ENCODE peak calls at places on chromosomes 13 and 19, in ten cellular contexts. One of them, this sample, is unnamed.

GRCh38 chr19:23263870-23264590 is 13.8 kb upstream of the ZNF724 start:
- DNase-seq in uterus: no peak
- DNase-seq in psoas muscle: no peak
- DNase-seq in AG04450: no peak
- DNase-seq in breast epithelium: no peak
- DNase-seq in Peyer's patch: no peak
- DNase-seq in RWPE1: no peak
- DNase-seq in tibial artery: no peak
- DNase-seq in brain microvascular endothelial cell: no peak
- DNase-seq in cardiac muscle cell: peak
- DNase-seq in this sample: peak

GRCh38 chr19:45406957-45407375 is 522 bp downstream of the POLR1G start:
- DNase-seq in psoas muscle: no peak
- DNase-seq in tibial artery: no peak
- DNase-seq in cardiac muscle cell: no peak
- DNase-seq in breast epithelium: no peak
- DNase-seq in RWPE1: no peak
- DNase-seq in uterus: no peak
- DNase-seq in AG04450: no peak
- DNase-seq in brain microvascular endothelial cell: no peak
- DNase-seq in Peyer's patch: no peak
- DNase-seq in this sample: no peak

GRCh38 chr13:79837741-79838450 is 356.9 kb downstream of the NDFIP2 start:
- DNase-seq in tibial artery: no peak
- DNase-seq in Peyer's patch: no peak
- DNase-seq in AG04450: no peak
- DNase-seq in breast epithelium: no peak
- DNase-seq in psoas muscle: no peak
- DNase-seq in brain microvascular endothelial cell: peak
- DNase-seq in cardiac muscle cell: peak
- DNase-seq in uterus: no peak
- DNase-seq in RWPE1: no peak
- DNase-seq in this sample: no peak

GRCh38 chr19:24054044-24054935 is 32.7 kb upstream of the ZNF254 start:
- DNase-seq in breast epithelium: peak
- DNase-seq in tibial artery: no peak
- DNase-seq in RWPE1: peak
- DNase-seq in AG04450: peak
- DNase-seq in cardiac muscle cell: peak
- DNase-seq in psoas muscle: no peak
- DNase-seq in brain microvascular endothelial cell: peak
- DNase-seq in Peyer's patch: peak
- DNase-seq in uterus: no peak
- DNase-seq in this sample: no peak

GRCh38 chr13:70391678-70392077 is 283.4 kb upstream of the KLHL1 start:
- DNase-seq in psoas muscle: no peak
- DNase-seq in Peyer's patch: peak
- DNase-seq in RWPE1: no peak
- DNase-seq in tibial artery: no peak
- DNase-seq in AG04450: no peak
- DNase-seq in brain microvascular endothelial cell: no peak
- DNase-seq in uterus: no peak
- DNase-seq in breast epithelium: no peak
- DNase-seq in cardiac muscle cell: no peak
- DNase-seq in this sample: no peak

GRCh38 chr13:107642841-107643240 is 572.5 kb downstream of the LIG4 start:
- DNase-seq in RWPE1: no peak
- DNase-seq in cardiac muscle cell: peak
- DNase-seq in Peyer's patch: no peak
- DNase-seq in AG04450: peak
- DNase-seq in breast epithelium: no peak
- DNase-seq in brain microvascular endothelial cell: no peak
- DNase-seq in psoas muscle: no peak
- DNase-seq in uterus: no peak
- DNase-seq in tibial artery: no peak
- DNase-seq in this sample: no peak

GRCh38 chr13:99464441-99464949 is 36.8 kb upstream of the TM9SF2 start:
- DNase-seq in RWPE1: no peak
- DNase-seq in cardiac muscle cell: no peak
- DNase-seq in uterus: no peak
- DNase-seq in breast epithelium: no peak
- DNase-seq in brain microvascular endothelial cell: no peak
- DNase-seq in tibial artery: no peak
- DNase-seq in Peyer's patch: no peak
- DNase-seq in AG04450: no peak
- DNase-seq in psoas muscle: no peak
- DNase-seq in this sample: no peak

GRCh38 chr13:28493740-28494536 is 990 bp downstream of the FLT1 start:
- DNase-seq in tibial artery: no peak
- DNase-seq in breast epithelium: no peak
- DNase-seq in cardiac muscle cell: no peak
- DNase-seq in psoas muscle: no peak
- DNase-seq in uterus: no peak
- DNase-seq in brain microvascular endothelial cell: no peak
- DNase-seq in RWPE1: no peak
- DNase-seq in Peyer's patch: no peak
- DNase-seq in AG04450: no peak
- DNase-seq in this sample: no peak

GRCh38 chr13:75136151-75136550 is 345.8 kb downstream of the TBC1D4 start:
- DNase-seq in Peyer's patch: no peak
- DNase-seq in tibial artery: no peak
- DNase-seq in breast epithelium: no peak
- DNase-seq in uterus: no peak
- DNase-seq in AG04450: no peak
- DNase-seq in brain microvascular endothelial cell: no peak
- DNase-seq in psoas muscle: no peak
- DNase-seq in RWPE1: no peak
- DNase-seq in cardiac muscle cell: no peak
- DNase-seq in this sample: no peak

GRCh38 chr13:19665427-19665859 is 32.0 kb downstream of the MPHOSPH8 start:
- DNase-seq in uterus: no peak
- DNase-seq in tibial artery: no peak
- DNase-seq in cardiac muscle cell: no peak
- DNase-seq in brain microvascular endothelial cell: no peak
- DNase-seq in psoas muscle: no peak
- DNase-seq in AG04450: no peak
- DNase-seq in breast epithelium: no peak
- DNase-seq in Peyer's patch: no peak
- DNase-seq in RWPE1: no peak
- DNase-seq in this sample: no peak
- H3K27ac ChIP-seq in uterus: no peak
- H3K27ac ChIP-seq in tibial artery: no peak
- H3K27ac ChIP-seq in cardiac muscle cell: peak
- H3K27ac ChIP-seq in brain microvascular endothelial cell: no peak
- H3K27ac ChIP-seq in psoas muscle: no peak
- H3K27ac ChIP-seq in AG04450: no peak
- H3K27ac ChIP-seq in breast epithelium: no peak
- H3K27ac ChIP-seq in Peyer's patch: no peak
- H3K27ac ChIP-seq in RWPE1: peak
- H3K27ac ChIP-seq in this sample: no peak

GRCh38 chr19:5881543-5882299 is 11.4 kb upstream of the FUT5 start:
- DNase-seq in AG04450: no peak
- DNase-seq in psoas muscle: peak
- DNase-seq in brain microvascular endothelial cell: no peak
- DNase-seq in cardiac muscle cell: no peak
- DNase-seq in tibial artery: no peak
- DNase-seq in RWPE1: no peak
- DNase-seq in breast epithelium: no peak
- DNase-seq in uterus: no peak
- DNase-seq in Peyer's patch: no peak
- DNase-seq in this sample: no peak

GRCh38 chr19:5877869-5878268 is 7.5 kb upstream of the FUT5 start:
- DNase-seq in RWPE1: no peak
- DNase-seq in breast epithelium: no peak
- DNase-seq in brain microvascular endothelial cell: no peak
- DNase-seq in cardiac muscle cell: no peak
- DNase-seq in tibial artery: no peak
- DNase-seq in uterus: no peak
- DNase-seq in Peyer's patch: no peak
- DNase-seq in AG04450: no peak
- DNase-seq in psoas muscle: no peak
- DNase-seq in this sample: no peak

GRCh38 chr19:5882421-5882968 is 12.2 kb upstream of the FUT5 start:
- DNase-seq in breast epithelium: no peak
- DNase-seq in uterus: no peak
- DNase-seq in RWPE1: no peak
- DNase-seq in brain microvascular endothelial cell: no peak
- DNase-seq in Peyer's patch: no peak
- DNase-seq in cardiac muscle cell: no peak
- DNase-seq in AG04450: no peak
- DNase-seq in psoas muscle: no peak
- DNase-seq in tibial artery: no peak
- DNase-seq in this sample: no peak

GRCh38 chr19:5880196-5880595 is 9.9 kb upstream of the FUT5 start:
- DNase-seq in tibial artery: no peak
- DNase-seq in uterus: no peak
- DNase-seq in psoas muscle: no peak
- DNase-seq in brain microvascular endothelial cell: no peak
- DNase-seq in cardiac muscle cell: no peak
- DNase-seq in Peyer's patch: no peak
- DNase-seq in breast epithelium: no peak
- DNase-seq in AG04450: no peak
- DNase-seq in RWPE1: no peak
- DNase-seq in this sample: no peak

DNA sequence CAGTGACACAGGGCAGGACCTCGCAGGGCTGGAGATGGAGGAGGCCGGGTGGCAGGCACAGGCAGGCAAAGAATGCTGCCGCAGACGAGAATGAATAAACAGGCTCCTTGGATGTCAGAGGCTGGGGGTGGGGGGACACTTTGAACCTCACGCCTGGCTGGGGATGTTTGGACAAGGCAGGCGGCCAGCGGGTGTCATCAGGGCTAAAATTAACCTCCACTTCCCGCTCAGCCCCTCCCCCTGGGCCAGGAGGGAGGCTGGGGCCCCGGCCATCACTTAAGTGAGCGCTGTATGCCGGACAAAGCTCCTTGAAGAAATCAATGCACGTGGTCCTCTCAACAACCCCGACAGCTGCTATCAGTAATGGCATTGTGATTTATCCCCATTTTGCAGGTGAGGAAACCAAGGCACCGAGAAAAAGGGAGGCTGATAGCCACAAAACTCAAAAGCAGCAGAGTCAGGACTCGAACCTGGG is 10.3 kb upstream of the FUT5 start:
- DNase-seq in RWPE1: peak
- DNase-seq in brain microvascular endothelial cell: peak
- DNase-seq in cardiac muscle cell: peak
- DNase-seq in breast epithelium: peak
- DNase-seq in AG04450: peak
- DNase-seq in tibial artery: no peak
- DNase-seq in uterus: peak
- DNase-seq in psoas muscle: peak
- DNase-seq in Peyer's patch: peak
- DNase-seq in this sample: peak
- H3K27ac ChIP-seq in RWPE1: no peak
- H3K27ac ChIP-seq in brain microvascular endothelial cell: no peak
- H3K27ac ChIP-seq in cardiac muscle cell: peak
- H3K27ac ChIP-seq in breast epithelium: peak
- H3K27ac ChIP-seq in AG04450: peak
- H3K27ac ChIP-seq in tibial artery: no peak
- H3K27ac ChIP-seq in uterus: no peak
- H3K27ac ChIP-seq in psoas muscle: no peak
- H3K27ac ChIP-seq in Peyer's patch: peak
- H3K27ac ChIP-seq in this sample: no peak

GRCh38 chr13:50800091-50800739 is 43.3 kb downstream of the DLEU7 start:
- DNase-seq in psoas muscle: no peak
- DNase-seq in Peyer's patch: no peak
- DNase-seq in breast epithelium: no peak
- DNase-seq in cardiac muscle cell: no peak
- DNase-seq in brain microvascular endothelial cell: no peak
- DNase-seq in uterus: no peak
- DNase-seq in tibial artery: no peak
- DNase-seq in RWPE1: no peak
- DNase-seq in AG04450: no peak
- DNase-seq in this sample: no peak
- H3K27ac ChIP-seq in psoas muscle: no peak
- H3K27ac ChIP-seq in Peyer's patch: no peak
- H3K27ac ChIP-seq in breast epithelium: no peak
- H3K27ac ChIP-seq in cardiac muscle cell: no peak
- H3K27ac ChIP-seq in brain microvascular endothelial cell: no peak
- H3K27ac ChIP-seq in uterus: no peak
- H3K27ac ChIP-seq in tibial artery: no peak
- H3K27ac ChIP-seq in RWPE1: no peak
- H3K27ac ChIP-seq in AG04450: no peak
- H3K27ac ChIP-seq in this sample: no peak

GRCh38 chr13:59823495-59823894 is 340.2 kb downstream of the DIAPH3 start:
- DNase-seq in brain microvascular endothelial cell: peak
- DNase-seq in cardiac muscle cell: peak
- DNase-seq in psoas muscle: no peak
- DNase-seq in RWPE1: peak
- DNase-seq in Peyer's patch: no peak
- DNase-seq in breast epithelium: no peak
- DNase-seq in AG04450: no peak
- DNase-seq in tibial artery: no peak
- DNase-seq in uterus: no peak
- DNase-seq in this sample: no peak
- H3K27ac ChIP-seq in brain microvascular endothelial cell: peak
- H3K27ac ChIP-seq in cardiac muscle cell: no peak
- H3K27ac ChIP-seq in psoas muscle: no peak
- H3K27ac ChIP-seq in RWPE1: no peak
- H3K27ac ChIP-seq in Peyer's patch: no peak
- H3K27ac ChIP-seq in breast epithelium: no peak
- H3K27ac ChIP-seq in AG04450: no peak
- H3K27ac ChIP-seq in tibial artery: no peak
- H3K27ac ChIP-seq in uterus: no peak
- H3K27ac ChIP-seq in this sample: no peak

DNA sequence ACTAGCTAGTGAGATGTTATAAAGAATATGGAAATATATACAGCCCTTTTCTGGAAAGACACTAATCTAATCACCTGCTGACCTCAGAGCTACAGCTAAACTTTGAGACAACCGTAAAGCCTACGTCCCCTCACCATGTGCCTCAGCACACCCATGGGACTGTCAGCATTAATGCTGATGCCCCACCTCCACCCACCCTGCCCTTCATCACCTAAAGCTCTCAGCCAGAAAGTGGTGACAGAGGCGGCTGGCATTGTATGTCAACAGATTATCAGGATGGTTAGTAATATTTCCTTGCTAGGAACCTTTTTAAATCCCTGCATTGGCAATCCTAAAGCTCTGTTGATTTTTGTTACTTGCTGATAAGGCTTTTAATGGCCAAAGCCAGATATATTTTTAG is 1177.9 kb downstream of the DIAPH3 start:
- DNase-seq in AG04450: no peak
- DNase-seq in Peyer's patch: no peak
- DNase-seq in tibial artery: no peak
- DNase-seq in psoas muscle: no peak
- DNase-seq in cardiac muscle cell: no peak
- DNase-seq in breast epithelium: no peak
- DNase-seq in uterus: no peak
- DNase-seq in brain microvascular endothelial cell: no peak
- DNase-seq in RWPE1: no peak
- DNase-seq in this sample: no peak
- H3K27ac ChIP-seq in AG04450: no peak
- H3K27ac ChIP-seq in Peyer's patch: no peak
- H3K27ac ChIP-seq in tibial artery: no peak
- H3K27ac ChIP-seq in psoas muscle: no peak
- H3K27ac ChIP-seq in cardiac muscle cell: peak
- H3K27ac ChIP-seq in breast epithelium: no peak
- H3K27ac ChIP-seq in uterus: no peak
- H3K27ac ChIP-seq in brain microvascular endothelial cell: no peak
- H3K27ac ChIP-seq in RWPE1: no peak
- H3K27ac ChIP-seq in this sample: no peak

This sample was measured in adrenal gland.